ENCODE peak calls at places on chromosomes 6 and 20, in eight cellular contexts. Z is cardiac muscle cell; I is BJ; A is occipital lobe; L is stimulated activated naive CD4-positive, alpha-beta T cell; O is HAP-1; H is stimulated activated CD4-positive, alpha-beta T cell treated with anti-CD3 and anti-CD28 coated beads, Interleukin-1b, Interleukin-23, amount 100 ng/mL, for 4 hours; J is NCI-H2029 treated with DMSO at 0.1 percent for 48 hours. N is an unnamed sample.

GRCh38 chr6:102114402-102114801 is 720.9 kb downstream of the GRIK2 start:
- DNase-seq in Z (no peak), I (no peak), A (no peak), L (no peak), O (peak; percentile 34), H (no peak), J (no peak), N (peak; percentile 15)

GRCh38 chr20:46135856-46136633 is 17.9 kb downstream of the CD40 start:
- DNase-seq in Z (no peak), I (no peak), A (no peak), L (no peak), O (no peak), H (no peak), J (no peak), N (peak; percentile 40)

GRCh38 chr6:44423306-44423705 is 35.8 kb downstream of the CDC5L start:
- DNase-seq in Z (no peak), I (no peak), A (no peak), L (no peak), O (no peak), H (no peak), J (no peak), N (no peak)

GRCh38 chr6:40098774-40099173 is 164.5 kb upstream of the MOCS1 start:
- DNase-seq in Z (no peak), I (no peak), A (no peak), L (no peak), O (no peak), H (no peak), J (no peak), N (no peak)

GRCh38 chr6:1322725-1323219 is 10.9 kb downstream of the FOXQ1 start:
- DNase-seq in Z (peak; percentile 56), I (no peak), A (no peak), L (no peak), O (no peak), H (no peak), J (no peak), N (no peak)

GRCh38 chr6:1024587-1024986 is 287.3 kb upstream of the FOXQ1 start:
- DNase-seq in Z (no peak), I (peak; percentile 95), A (no peak), L (no peak), O (no peak), H (no peak), J (no peak), N (no peak)

GRCh38 chr6:77561768-77562314 is 91.0 kb upstream of the MEI4 start:
- DNase-seq in Z (no peak), I (no peak), A (no peak), L (no peak), O (no peak), H (no peak), J (no peak), N (no peak)

GRCh38 chr6:52537001-52537753 is 39.7 kb downstream of the TRAM2 start:
- DNase-seq in Z (no peak), I (no peak), A (no peak), L (no peak), O (no peak), H (no peak), J (no peak), N (no peak)

GRCh38 chr6:143514996-143515760 is 3.7 kb upstream of the FUCA2 start:
- DNase-seq in Z (peak; percentile 63), I (no peak), A (no peak), L (no peak), O (no peak), H (no peak), J (no peak), N (no peak)

GRCh38 chr6:27825025-27825823 is 87.0 kb downstream of the OR2B2 start:
- DNase-seq in Z (no peak), I (no peak), A (no peak), L (no peak), O (no peak), H (no peak), J (no peak), N (no peak)

GRCh38 chr6:74128536-74128935 is 432.5 kb downstream of the CD109 start:
- DNase-seq in Z (peak; percentile 29), I (no peak), A (no peak), L (no peak), O (no peak), H (no peak), J (no peak), N (no peak)

GRCh38 chr6:142965164-142965563 is 20.2 kb upstream of the HIVEP2 start:
- DNase-seq in Z (no peak), I (no peak), A (no peak), L (no peak), O (no peak), H (no peak), J (no peak), N (no peak)

GRCh38 chr20:848218-848617 is 14.7 kb downstream of the FAM110A start:
- DNase-seq in Z (no peak), I (no peak), A (no peak), L (no peak), O (no peak), H (no peak), J (no peak), N (no peak)